ENCODE peak calls at places on chromosomes 13 and 19, in six cellular contexts. K, P, H, Q, N and V are unnamed samples.

GRCh38 chr19:8585057-8585893 is 8.0 kb upstream of the MYO1F start:
- DNase-seq in P (no peak), K (no peak), Q (no peak), N (no peak), H (no peak), V (no peak)

GRCh38 chr13:40536443-40537113 is 129.9 kb downstream of the FOXO1 start:
- DNase-seq in H (no peak), K (no peak), P (no peak), Q (no peak), N (no peak), V (no peak)

GRCh38 chr19:48975947-48976847 is 11.1 kb downstream of the FTL start:
- DNase-seq in N (no peak), Q (no peak), K (no peak), H (peak), P (no peak), V (peak)

GRCh38 chr13:25660996-25661395 is 289.2 kb downstream of the ATP8A2 start:
- DNase-seq in H (no peak), Q (no peak), P (no peak), K (no peak), N (no peak), V (no peak)

GRCh38 chr19:29530549-29531457 is 5.0 kb downstream of the VSTM2B start:
- DNase-seq in N (no peak), H (no peak), K (peak), P (no peak), Q (no peak), V (no peak)

GRCh38 chr19:34504809-34505291 is 23.3 kb downstream of the WTIP start:
- DNase-seq in K (no peak), N (no peak), P (no peak), Q (no peak), H (no peak), V (no peak)

GRCh38 chr19:10625003-10625761 is at the start of gene SLC44A2:
- DNase-seq in P (no peak), K (peak), Q (peak), N (no peak), H (no peak), V (no peak)

GRCh38 chr13:25966086-25966485 is 85.7 kb downstream of the SHISA2 start:
- DNase-seq in H (no peak), K (no peak), N (no peak), P (no peak), Q (no peak), V (no peak)

GRCh38 chr13:106507560-106508274 is 27.7 kb downstream of the EFNB2 start:
- DNase-seq in N (no peak), Q (no peak), P (no peak), H (peak), K (no peak), V (no peak)

GRCh38 chr19:54164369-54165068 is 5.0 kb upstream of the LENG1 start:
- DNase-seq in N (no peak), H (peak), K (no peak), Q (no peak), P (peak), V (peak)